ENCODE peak calls at places on chromosomes 13 and 19, in six cellular contexts. M is AG10803; X is astrocyte of the spinal cord; Y is KBM-7; N is central memory CD4-positive, alpha-beta T cell; H is neuronal stem cell. Q is an unnamed sample.

GRCh38 chr13:90686438-90686837 is 661.0 kb upstream of the MIR17HG start:
- DNase-seq in M (peak), X (peak), Y (no peak), N (no peak), H (no peak), Q (peak)

GRCh38 chr19:18223860-18224524 is 2.2 kb downstream of the PDE4C start:
- DNase-seq in M (no peak), X (no peak), Y (peak), N (no peak), H (peak), Q (no peak)

GRCh38 chr13:27549406-27549981 is 70.8 kb downstream of the LNX2 start:
- DNase-seq in M (no peak), X (no peak), Y (no peak), N (no peak), H (no peak), Q (no peak)

GRCh38 chr19:43476606-43477005 is 11.2 kb upstream of the LYPD3 start:
- DNase-seq in M (peak), X (peak), Y (no peak), N (no peak), H (no peak), Q (peak)

GRCh38 chr19:3178377-3178972 is at the start of gene S1PR4:
- DNase-seq in M (no peak), X (no peak), Y (peak), N (peak), H (no peak), Q (no peak)

GRCh38 chr19:16041571-16042386 is 34.5 kb upstream of the TPM4 start:
- DNase-seq in M (peak), X (peak), Y (peak), N (peak), H (peak), Q (peak)

GRCh38 chr13:93736111-93736510 is 509.5 kb downstream of the GPC6 start:
- DNase-seq in M (peak), X (peak), Y (no peak), N (no peak), H (no peak), Q (no peak)

GRCh38 chr13:106423530-106423929 is 111.9 kb downstream of the EFNB2 start:
- DNase-seq in M (no peak), X (no peak), Y (no peak), N (no peak), H (peak), Q (no peak)

GRCh38 chr13:34361528-34361927 is 543.6 kb downstream of the RFC3 start:
- DNase-seq in M (peak), X (no peak), Y (no peak), N (no peak), H (no peak), Q (peak)

GRCh38 chr19:48398329-48399235 is 5.1 kb downstream of the GRIN2D start:
- DNase-seq in M (peak), X (peak), Y (peak), N (peak), H (peak), Q (peak)

GRCh38 chr13:98405107-98405571 is 171.8 kb downstream of the STK24 start:
- DNase-seq in M (peak), X (peak), Y (peak), N (no peak), H (peak), Q (no peak)

GRCh38 chr19:37817180-37817911 is 38.0 kb upstream of the ZNF573 start:
- DNase-seq in M (peak), X (peak), Y (no peak), N (peak), H (peak), Q (peak)

GRCh38 chr19:30450101-30450500 is 77.9 kb downstream of the ZNF536 start:
- DNase-seq in M (peak), X (peak), Y (peak), N (no peak), H (peak), Q (no peak)